ENCODE peak calls at places on chromosomes 2 and 18, in ten cellular contexts. One of them, this sample, is unnamed. For H3K36me3, the result is how much of the 10 kb centered on the place peaks cover.

GRCh38 chr2:48545244-48545643 is 15.3 kb downstream of the STON1 start:
- DNase-seq in sigmoid colon: no peak
- DNase-seq in tibial nerve: no peak
- DNase-seq in adrenal gland: no peak
- DNase-seq in transverse colon: no peak
- DNase-seq in body of pancreas: no peak
- DNase-seq in right lobe of liver: no peak
- DNase-seq in GM12878: no peak
- DNase-seq in Peyer's patch: no peak
- DNase-seq in prostate gland: no peak
- DNase-seq in this sample: no peak

GRCh38 chr2:238285653-238286082 is 2.7 kb downstream of the PER2 start:
- DNase-seq in sigmoid colon: peak
- DNase-seq in tibial nerve: peak
- DNase-seq in adrenal gland: peak
- DNase-seq in transverse colon: peak
- DNase-seq in body of pancreas: peak
- DNase-seq in right lobe of liver: peak
- DNase-seq in GM12878: no peak
- DNase-seq in Peyer's patch: peak
- DNase-seq in prostate gland: peak
- DNase-seq in this sample: peak

GRCh38 chr2:234450431-234451095 is 46.3 kb downstream of the ARL4C start:
- DNase-seq in sigmoid colon: no peak
- DNase-seq in tibial nerve: no peak
- DNase-seq in adrenal gland: no peak
- DNase-seq in transverse colon: no peak
- DNase-seq in body of pancreas: no peak
- DNase-seq in right lobe of liver: no peak
- DNase-seq in GM12878: no peak
- DNase-seq in Peyer's patch: no peak
- DNase-seq in prostate gland: no peak
- DNase-seq in this sample: no peak

GRCh38 chr2:188327518-188328205 is 36.0 kb downstream of the GULP1 start:
- DNase-seq in sigmoid colon: no peak
- DNase-seq in tibial nerve: no peak
- DNase-seq in adrenal gland: no peak
- DNase-seq in transverse colon: no peak
- DNase-seq in body of pancreas: no peak
- DNase-seq in right lobe of liver: no peak
- DNase-seq in GM12878: no peak
- DNase-seq in Peyer's patch: no peak
- DNase-seq in prostate gland: no peak
- DNase-seq in this sample: no peak

GRCh38 chr2:42054657-42055430 is 7.0 kb downstream of the PKDCC start:
- DNase-seq in sigmoid colon: no peak
- DNase-seq in tibial nerve: no peak
- DNase-seq in adrenal gland: no peak
- DNase-seq in transverse colon: peak
- DNase-seq in body of pancreas: peak
- DNase-seq in right lobe of liver: no peak
- DNase-seq in GM12878: no peak
- DNase-seq in Peyer's patch: peak
- DNase-seq in prostate gland: no peak
- DNase-seq in this sample: no peak

GRCh38 chr2:168538534-168538933 is 82.5 kb downstream of the CERS6 start:
- DNase-seq in sigmoid colon: no peak
- DNase-seq in tibial nerve: no peak
- DNase-seq in adrenal gland: no peak
- DNase-seq in transverse colon: no peak
- DNase-seq in body of pancreas: no peak
- DNase-seq in right lobe of liver: no peak
- DNase-seq in GM12878: no peak
- DNase-seq in Peyer's patch: no peak
- DNase-seq in prostate gland: no peak
- DNase-seq in this sample: no peak

GRCh38 chr2:102782187-102782586 is 20.4 kb downstream of the TMEM182 start:
- DNase-seq in sigmoid colon: no peak
- DNase-seq in tibial nerve: no peak
- DNase-seq in adrenal gland: no peak
- DNase-seq in transverse colon: no peak
- DNase-seq in body of pancreas: no peak
- DNase-seq in right lobe of liver: no peak
- DNase-seq in GM12878: no peak
- DNase-seq in Peyer's patch: no peak
- DNase-seq in prostate gland: no peak
- DNase-seq in this sample: no peak

GRCh38 chr2:75006041-75006440 is 47.6 kb downstream of the POLE4 start:
- DNase-seq in sigmoid colon: no peak
- DNase-seq in tibial nerve: no peak
- DNase-seq in adrenal gland: no peak
- DNase-seq in transverse colon: no peak
- DNase-seq in body of pancreas: no peak
- DNase-seq in right lobe of liver: no peak
- DNase-seq in GM12878: no peak
- DNase-seq in Peyer's patch: no peak
- DNase-seq in prostate gland: no peak
- DNase-seq in this sample: no peak

GRCh38 chr2:174246944-174247381 is 1.4 kb downstream of the OLA1 start:
- DNase-seq in sigmoid colon: no peak
- DNase-seq in tibial nerve: no peak
- DNase-seq in adrenal gland: no peak
- DNase-seq in transverse colon: no peak
- DNase-seq in body of pancreas: peak
- DNase-seq in right lobe of liver: no peak
- DNase-seq in GM12878: no peak
- DNase-seq in Peyer's patch: no peak
- DNase-seq in prostate gland: no peak
- DNase-seq in this sample: no peak

DNA sequence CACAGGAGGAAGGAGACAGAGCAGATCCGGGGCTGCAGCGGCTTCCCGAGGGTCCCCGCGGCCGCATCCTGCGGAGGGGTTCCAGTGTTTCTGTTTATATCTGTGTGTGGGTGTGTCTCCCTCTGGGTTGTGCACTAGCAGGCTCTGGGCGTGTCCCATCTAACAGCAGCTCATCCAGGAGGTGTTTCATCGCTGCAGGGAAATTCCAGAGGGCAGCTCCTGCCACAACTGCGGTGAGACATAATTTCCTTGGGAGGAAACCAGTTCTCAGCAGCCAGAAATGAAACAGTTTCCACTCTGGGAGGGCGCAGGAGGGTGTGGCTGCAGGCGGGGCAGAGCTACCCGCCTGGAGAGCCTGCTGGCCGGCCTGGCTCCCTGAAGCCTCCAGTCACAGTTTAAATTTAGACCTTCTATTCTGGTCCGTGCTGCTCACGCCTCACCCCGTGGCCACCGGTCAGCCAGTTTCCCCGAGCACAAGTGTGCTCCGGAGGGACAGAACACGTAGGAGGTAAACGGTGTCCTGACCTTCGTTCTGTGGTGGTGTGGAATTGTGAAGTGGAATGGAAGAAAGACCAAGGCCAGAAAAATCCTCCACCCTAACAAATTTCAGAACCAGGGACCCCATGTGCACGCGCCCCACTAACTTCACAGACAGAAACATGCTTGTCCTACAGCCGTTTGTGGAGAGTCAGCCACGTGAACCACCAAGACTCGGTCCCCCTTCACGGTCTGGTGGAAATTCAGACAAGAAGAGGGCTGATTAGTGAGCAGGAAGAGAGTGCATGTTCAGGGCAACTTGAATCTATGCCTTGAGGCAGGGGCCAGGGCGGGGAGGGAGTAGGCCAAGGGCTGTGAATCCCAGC is 50.2 kb downstream of the TEX44 start:
- DNase-seq in sigmoid colon: peak
- DNase-seq in tibial nerve: peak
- DNase-seq in adrenal gland: peak
- DNase-seq in transverse colon: peak
- DNase-seq in body of pancreas: peak
- DNase-seq in right lobe of liver: no peak
- DNase-seq in GM12878: peak
- DNase-seq in Peyer's patch: peak
- DNase-seq in prostate gland: peak
- DNase-seq in this sample: peak
- TF ChIP-seq POLR2A in sigmoid colon: peak
- TF ChIP-seq POLR2A in tibial nerve: no peak
- TF ChIP-seq POLR2A in adrenal gland: peak
- TF ChIP-seq POLR2A in transverse colon: peak
- TF ChIP-seq POLR2A in body of pancreas: no peak
- TF ChIP-seq POLR2A in right lobe of liver: no peak
- TF ChIP-seq POLR2A in GM12878: no peak
- TF ChIP-seq POLR2A in Peyer's patch: no peak
- TF ChIP-seq POLR2A in prostate gland: no peak
- TF ChIP-seq POLR2A in this sample: no peak

GRCh38 chr18:23003289-23003688 is 70.2 kb downstream of the RBBP8 start:
- DNase-seq in sigmoid colon: no peak
- DNase-seq in tibial nerve: no peak
- DNase-seq in adrenal gland: no peak
- DNase-seq in transverse colon: no peak
- DNase-seq in body of pancreas: no peak
- DNase-seq in right lobe of liver: no peak
- DNase-seq in GM12878: no peak
- DNase-seq in Peyer's patch: no peak
- DNase-seq in prostate gland: no peak
- DNase-seq in this sample: no peak
- H3K36me3 ChIP-seq in sigmoid colon: under half
- H3K36me3 ChIP-seq in tibial nerve: under half
- H3K36me3 ChIP-seq in adrenal gland: under half
- H3K36me3 ChIP-seq in transverse colon: under half
- H3K36me3 ChIP-seq in body of pancreas: under half
- H3K36me3 ChIP-seq in right lobe of liver: under half
- H3K36me3 ChIP-seq in GM12878: under half
- H3K36me3 ChIP-seq in Peyer's patch: under half
- H3K36me3 ChIP-seq in prostate gland: under half
- H3K36me3 ChIP-seq in this sample: under half

GRCh38 chr18:43965691-43966090 is 688.4 kb upstream of the SYT4 start:
- DNase-seq in sigmoid colon: no peak
- DNase-seq in tibial nerve: no peak
- DNase-seq in adrenal gland: no peak
- DNase-seq in transverse colon: no peak
- DNase-seq in body of pancreas: no peak
- DNase-seq in right lobe of liver: no peak
- DNase-seq in GM12878: no peak
- DNase-seq in Peyer's patch: no peak
- DNase-seq in prostate gland: no peak
- DNase-seq in this sample: no peak

DNA sequence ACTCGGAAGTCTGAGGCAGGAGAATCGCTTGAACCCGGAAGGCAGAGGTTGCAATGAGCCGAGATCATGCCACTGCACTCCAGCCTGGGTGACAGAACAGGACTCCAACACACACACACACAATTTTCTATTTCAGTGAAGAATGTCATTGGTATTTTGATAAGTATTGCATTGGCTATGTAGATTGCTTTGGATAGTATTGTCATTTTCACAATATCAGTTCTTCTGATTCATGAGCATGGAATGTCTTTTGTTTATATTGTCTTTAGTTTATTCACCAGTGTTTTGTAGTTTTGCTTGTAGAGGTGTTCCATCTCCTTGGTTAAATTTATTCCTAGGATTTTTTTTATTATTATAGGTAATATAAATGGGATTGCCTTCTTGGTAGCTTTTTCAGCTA is 693.4 kb upstream of the SYT4 start:
- DNase-seq in sigmoid colon: no peak
- DNase-seq in tibial nerve: no peak
- DNase-seq in adrenal gland: no peak
- DNase-seq in transverse colon: no peak
- DNase-seq in body of pancreas: no peak
- DNase-seq in right lobe of liver: no peak
- DNase-seq in GM12878: no peak
- DNase-seq in Peyer's patch: no peak
- DNase-seq in prostate gland: no peak
- DNase-seq in this sample: no peak
- TF ChIP-seq POLR2A in sigmoid colon: no peak
- TF ChIP-seq POLR2A in tibial nerve: no peak
- TF ChIP-seq POLR2A in adrenal gland: no peak
- TF ChIP-seq POLR2A in transverse colon: no peak
- TF ChIP-seq POLR2A in body of pancreas: no peak
- TF ChIP-seq POLR2A in right lobe of liver: no peak
- TF ChIP-seq POLR2A in GM12878: no peak
- TF ChIP-seq POLR2A in Peyer's patch: no peak
- TF ChIP-seq POLR2A in prostate gland: no peak
- TF ChIP-seq POLR2A in this sample: no peak

DNA sequence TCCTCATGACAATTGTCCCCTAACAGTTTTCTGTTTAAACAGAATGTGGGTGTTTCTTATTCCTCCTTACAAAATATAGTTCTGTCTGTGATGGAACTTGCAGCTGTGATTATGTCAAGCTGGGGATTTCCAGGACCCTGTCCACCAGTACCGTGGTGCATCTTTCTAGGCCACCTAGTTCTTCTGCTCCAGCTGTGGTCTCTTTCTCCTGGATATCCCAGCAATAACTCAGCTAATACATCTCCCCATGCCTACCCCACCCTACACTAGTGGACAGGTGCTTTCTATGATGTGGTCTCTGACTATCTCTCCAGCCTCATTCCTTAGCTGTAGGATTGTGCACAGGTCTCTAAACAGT is 25.8 kb downstream of the ITPRID2 start:
- DNase-seq in sigmoid colon: no peak
- DNase-seq in tibial nerve: no peak
- DNase-seq in adrenal gland: no peak
- DNase-seq in transverse colon: no peak
- DNase-seq in body of pancreas: no peak
- DNase-seq in right lobe of liver: no peak
- DNase-seq in GM12878: no peak
- DNase-seq in Peyer's patch: no peak
- DNase-seq in prostate gland: no peak
- DNase-seq in this sample: no peak
- H3K36me3 ChIP-seq in sigmoid colon: under half
- H3K36me3 ChIP-seq in tibial nerve: half or more
- H3K36me3 ChIP-seq in adrenal gland: under half
- H3K36me3 ChIP-seq in transverse colon: half or more
- H3K36me3 ChIP-seq in body of pancreas: under half
- H3K36me3 ChIP-seq in right lobe of liver: under half
- H3K36me3 ChIP-seq in GM12878: under half
- H3K36me3 ChIP-seq in Peyer's patch: under half
- H3K36me3 ChIP-seq in prostate gland: under half
- H3K36me3 ChIP-seq in this sample: under half

GRCh38 chr2:214810670-214811069 is 1.2 kb upstream of the BARD1 start:
- DNase-seq in sigmoid colon: no peak
- DNase-seq in tibial nerve: no peak
- DNase-seq in adrenal gland: no peak
- DNase-seq in transverse colon: peak
- DNase-seq in body of pancreas: no peak
- DNase-seq in right lobe of liver: no peak
- DNase-seq in GM12878: no peak
- DNase-seq in Peyer's patch: peak
- DNase-seq in prostate gland: peak
- DNase-seq in this sample: peak

GRCh38 chr2:214808481-214808931 is 977 bp downstream of the BARD1 start:
- DNase-seq in sigmoid colon: no peak
- DNase-seq in tibial nerve: no peak
- DNase-seq in adrenal gland: no peak
- DNase-seq in transverse colon: no peak
- DNase-seq in body of pancreas: no peak
- DNase-seq in right lobe of liver: no peak
- DNase-seq in GM12878: no peak
- DNase-seq in Peyer's patch: no peak
- DNase-seq in prostate gland: no peak
- DNase-seq in this sample: no peak

GRCh38 chr2:214808961-214809750 is at the start of gene BARD1:
- DNase-seq in sigmoid colon: peak
- DNase-seq in tibial nerve: peak
- DNase-seq in adrenal gland: peak
- DNase-seq in transverse colon: peak
- DNase-seq in body of pancreas: peak
- DNase-seq in right lobe of liver: peak
- DNase-seq in GM12878: no peak
- DNase-seq in Peyer's patch: peak
- DNase-seq in prostate gland: peak
- DNase-seq in this sample: peak

GRCh38 chr2:214809751-214810564 is 475 bp upstream of the BARD1 start:
- DNase-seq in sigmoid colon: peak
- DNase-seq in tibial nerve: peak
- DNase-seq in adrenal gland: peak
- DNase-seq in transverse colon: peak
- DNase-seq in body of pancreas: peak
- DNase-seq in right lobe of liver: peak
- DNase-seq in GM12878: peak
- DNase-seq in Peyer's patch: peak
- DNase-seq in prostate gland: peak
- DNase-seq in this sample: peak
- TF ChIP-seq POLR2A in sigmoid colon: peak
- TF ChIP-seq POLR2A in tibial nerve: peak
- TF ChIP-seq POLR2A in adrenal gland: peak
- TF ChIP-seq POLR2A in transverse colon: no peak
- TF ChIP-seq POLR2A in body of pancreas: peak
- TF ChIP-seq POLR2A in right lobe of liver: peak
- TF ChIP-seq POLR2A in GM12878: peak
- TF ChIP-seq POLR2A in Peyer's patch: no peak
- TF ChIP-seq POLR2A in prostate gland: peak
- TF ChIP-seq POLR2A in this sample: no peak